ENCODE peak calls at places on chromosomes 5 and 9, in nine cellular contexts. A, I, J, H, O, Z, B, D and C are unnamed samples.

GRCh38 chr5:96669919-96670318 is 7.7 kb downstream of the CAST start:
- DNase-seq in I (no peak), O (no peak), H (no peak), D (no peak), J (no peak), Z (no peak), A (no peak), B (no peak), C (no peak)

GRCh38 chr5:102537011-102537410 is 38.2 kb upstream of the SLCO6A1 start:
- DNase-seq in I (no peak), Z (no peak), H (no peak), D (no peak), J (no peak), B (no peak), O (no peak), A (no peak), C (no peak)

GRCh38 chr5:119009131-119009530 is 20.8 kb upstream of the DTWD2 start:
- DNase-seq in H (no peak), J (no peak), D (peak; percentile 50), I (no peak), O (no peak), B (peak; percentile 13), Z (no peak), A (no peak), C (no peak)

GRCh38 chr9:34995288-34996060 is 5.9 kb downstream of the DNAJB5 start:
- DNase-seq in O (no peak), H (no peak), Z (no peak), D (no peak), B (no peak), A (no peak), I (no peak), J (no peak), C (no peak)

GRCh38 chr5:169169786-169170185 is 131.2 kb downstream of the SLIT3 start:
- DNase-seq in I (no peak), Z (no peak), H (no peak), O (no peak), D (no peak), A (no peak), J (no peak), B (no peak), C (no peak)

GRCh38 chr5:17157294-17157693 is 60.1 kb upstream of the BASP1 start:
- DNase-seq in H (no peak), B (no peak), I (no peak), Z (no peak), O (no peak), J (no peak), A (no peak), D (no peak), C (no peak)

GRCh38 chr9:121299467-121300282 is 31.7 kb downstream of the GSN start:
- DNase-seq in D (peak; percentile 57), B (no peak), Z (peak; percentile 93), J (peak; percentile 77), H (peak; percentile 83), O (no peak), I (peak; percentile 77), A (peak; percentile 89), C (no peak)

GRCh38 chr9:135075234-135076142 is 12.0 kb upstream of the OLFM1 start:
- DNase-seq in O (no peak), H (peak; percentile 49), D (peak; percentile 61), A (peak; percentile 54), Z (peak; percentile 63), B (no peak), I (peak; percentile 39), J (peak; percentile 80), C (peak; percentile 73)

GRCh38 chr5:14178671-14179211 is 35.6 kb downstream of the TRIO start:
- DNase-seq in J (peak; percentile 78), D (no peak), I (no peak), A (no peak), B (no peak), Z (no peak), O (no peak), H (no peak), C (no peak)

GRCh38 chr5:17037751-17038150 is 101.7 kb upstream of the MYO10 start:
- DNase-seq in O (no peak), J (no peak), B (no peak), H (no peak), D (no peak), I (no peak), Z (no peak), A (no peak), C (no peak)

GRCh38 chr9:115204827-115205506 is 87.0 kb upstream of the TNC start:
- DNase-seq in Z (no peak), I (no peak), B (peak; percentile 8), J (no peak), O (no peak), A (no peak), H (no peak), D (no peak), C (no peak)

GRCh38 chr9:72263572-72263971 is 101.4 kb downstream of the ZFAND5 start:
- DNase-seq in D (no peak), A (no peak), I (no peak), B (no peak), H (no peak), O (no peak), J (no peak), Z (no peak), C (no peak)

GRCh38 chr9:36194326-36195000 is 3.7 kb downstream of the CLTA start:
- DNase-seq in H (no peak), D (no peak), O (no peak), J (no peak), I (no peak), A (no peak), B (no peak), Z (no peak), C (no peak)

GRCh38 chr5:483434-484184 is 40.6 kb downstream of the EXOC3 start:
- DNase-seq in D (no peak), I (no peak), J (no peak), H (no peak), O (no peak), Z (no peak), A (no peak), B (no peak), C (no peak)

GRCh38 chr5:96413028-96413427 is 20.0 kb downstream of the PCSK1 start:
- DNase-seq in D (no peak), O (no peak), B (no peak), I (no peak), Z (no peak), H (no peak), J (no peak), A (no peak), C (no peak)

GRCh38 chr9:127567119-127567897 is 44.8 kb upstream of the STXBP1 start:
- DNase-seq in J (peak; percentile 52), D (peak; percentile 85), B (no peak), A (peak; percentile 69), Z (peak; percentile 71), H (peak; percentile 92), I (peak; percentile 56), O (no peak), C (peak; percentile 66)

DNA sequence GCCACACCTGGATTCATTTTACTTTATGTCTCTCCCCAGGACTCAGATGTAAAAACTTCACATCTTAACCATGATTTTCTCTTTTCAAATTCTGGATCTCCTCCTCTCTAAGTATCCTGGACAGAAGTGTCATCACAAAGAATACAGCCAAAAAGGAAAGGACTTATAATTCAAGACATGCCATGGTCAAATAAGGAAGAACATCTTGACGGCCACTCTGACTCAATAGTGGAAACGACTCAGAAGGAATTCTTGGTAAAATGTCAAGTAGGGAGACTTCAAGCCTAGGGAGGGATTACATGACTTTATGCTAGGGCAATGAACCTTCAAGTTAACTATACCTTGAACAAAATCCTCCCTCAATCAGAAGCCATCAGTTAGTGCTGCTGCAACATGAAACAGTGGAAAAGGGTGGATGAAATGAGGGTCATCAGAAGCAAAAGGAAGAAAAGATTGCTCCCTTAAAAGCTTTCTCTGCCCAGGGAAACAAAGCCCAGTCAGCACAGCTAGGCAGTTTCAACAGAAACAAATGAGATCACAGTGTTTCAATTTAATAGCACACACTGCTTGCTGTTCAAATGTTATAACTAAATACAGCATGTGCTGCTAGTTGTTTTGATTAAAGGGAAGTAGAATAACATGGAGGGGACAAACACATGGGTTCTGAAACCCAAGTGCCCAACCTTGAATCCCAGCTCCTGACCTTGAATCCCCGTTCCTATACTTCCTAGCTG is 101.4 kb downstream of the LPAR1 start:
- DNase-seq in O (no peak), A (no peak), H (no peak), I (no peak), Z (no peak), B (no peak), J (no peak), D (no peak), C (no peak)
- H3K27ac ChIP-seq in O (no peak overlapping the region), A (no peak overlapping the region), H (peak overlapping the region; percentile 63), I (no peak overlapping the region), Z (peak overlapping the region; percentile 30), B (no peak overlapping the region), J (no peak overlapping the region), D (no peak overlapping the region), C (no peak overlapping the region)

GRCh38 chr5:141298376-141298775 is 5.5 kb downstream of the SLC25A2 start:
- DNase-seq in D (peak; percentile 15), O (no peak), H (no peak), J (no peak), Z (no peak), I (no peak), A (no peak), B (no peak), C (peak; percentile 87)
- H3K9me3 ChIP-seq in D (no peaks in the 10 kb centered on the region), O (peaks cover 79% of the 10 kb centered on the region), H (peaks cover 3% of the 10 kb centered on the region), J (no peaks in the 10 kb centered on the region), Z (peaks cover 100% of the 10 kb centered on the region), I (no peaks in the 10 kb centered on the region), A (peaks cover 3% of the 10 kb centered on the region), B (peaks cover 41% of the 10 kb centered on the region), C (no peaks in the 10 kb centered on the region)

GRCh38 chr5:173638631-173639030 is 22.2 kb upstream of the BOD1 start:
- DNase-seq in Z (no peak), B (no peak), A (no peak), O (no peak), I (no peak), J (no peak), D (no peak), H (no peak), C (no peak)

GRCh38 chr5:173641171-173641570 is 24.7 kb upstream of the BOD1 start:
- DNase-seq in B (no peak), Z (no peak), O (no peak), A (no peak), D (no peak), J (no peak), H (no peak), I (no peak), C (no peak)

GRCh38 chr5:173638126-173638525 is 21.7 kb upstream of the BOD1 start:
- DNase-seq in Z (no peak), B (no peak), I (no peak), O (no peak), D (no peak), H (no peak), J (no peak), A (no peak), C (no peak)

GRCh38 chr5:173642191-173642816 is 25.9 kb upstream of the BOD1 start:
- DNase-seq in O (no peak), J (no peak), Z (no peak), H (no peak), A (no peak), D (no peak), B (no peak), I (no peak), C (no peak)

GRCh38 chr5:173640166-173640804 is 23.8 kb upstream of the BOD1 start:
- DNase-seq in A (no peak), I (no peak), D (no peak), Z (no peak), H (no peak), J (no peak), O (no peak), B (no peak), C (no peak)
- TF ChIP-seq CTCF in A (peak; percentile 12), I (no peak), D (peak; percentile 17), Z (peak; percentile 18), H (no peak), J (no peak), O (no peak), B (no peak), C (no peak)

GRCh38 chr5:37665889-37666288 is 174.0 kb downstream of the GDNF start:
- DNase-seq in B (no peak), A (peak; percentile 73), I (peak; percentile 56), H (peak; percentile 63), O (no peak), D (peak; percentile 86), Z (peak; percentile 67), J (no peak), C (no peak)
- H3K27ac ChIP-seq in B (peak overlapping the region; percentile 23), A (peak overlapping the region; percentile 53), I (no peak overlapping the region), H (peak overlapping the region; percentile 1), O (no peak overlapping the region), D (peak overlapping the region; percentile 3), Z (peak overlapping the region; percentile 5), J (no peak overlapping the region), C (no peak overlapping the region)